ENCODE peak calls at places on chromosomes 16 and 17, in four cellular contexts. N, D, V and K are unnamed samples.

GRCh38 chr17:75707096-75707720 is 14.1 kb upstream of the ITGB4 start:
- DNase-seq in N (peak; percentile 94), D (peak; percentile 38), V (no peak), K (peak; percentile 43)

GRCh38 chr16:48383877-48384304 is 1.3 kb downstream of the SIAH1 start:
- DNase-seq in N (no peak), D (no peak), V (no peak), K (no peak)

GRCh38 chr16:2810651-2811050 is 6.4 kb upstream of the PRSS21 start:
- DNase-seq in N (no peak), D (no peak), V (no peak), K (no peak)

GRCh38 chr17:229130-229944 is 47.9 kb upstream of the DOC2B start:
- DNase-seq in N (no peak), D (peak; percentile 35), V (no peak), K (no peak)

GRCh38 chr17:30422171-30422570 is 43.4 kb downstream of the CPD start:
- DNase-seq in N (no peak), D (peak; percentile 60), V (no peak), K (no peak)

GRCh38 chr16:55149622-55150021 is 174.4 kb upstream of the IRX6 start:
- DNase-seq in N (no peak), D (no peak), V (no peak), K (no peak)

GRCh38 chr16:22373662-22374310 is 633 bp downstream of the CDR2 start:
- DNase-seq in N (no peak), D (no peak), V (peak; percentile 69), K (peak; percentile 41)

GRCh38 chr16:53991181-53992056 is 287.5 kb downstream of the FTO start:
- DNase-seq in N (no peak), D (peak; percentile 75), V (no peak), K (peak; percentile 37)

GRCh38 chr17:520447-521167 is 168.0 kb upstream of the RPH3AL start:
- DNase-seq in N (no peak), D (peak; percentile 75), V (no peak), K (no peak)

GRCh38 chr16:58501242-58502131 is 1.5 kb downstream of the NDRG4 start:
- DNase-seq in N (no peak), D (no peak), V (no peak), K (no peak)

GRCh38 chr17:78335176-78335575 is 24.7 kb downstream of the SOCS3 start:
- DNase-seq in N (no peak), D (no peak), V (no peak), K (no peak)

GRCh38 chr17:4448197-4448980 is 14.6 kb downstream of the SPNS3 start:
- DNase-seq in N (no peak), D (no peak), V (no peak), K (no peak)

GRCh38 chr16:82715833-82716232 is 89.1 kb downstream of the CDH13 start:
- DNase-seq in N (no peak), D (peak; percentile 12), V (no peak), K (no peak)

GRCh38 chr17:75695141-75695829 is 26.0 kb upstream of the ITGB4 start:
- DNase-seq in N (peak; percentile 87), D (no peak), V (no peak), K (no peak)

GRCh38 chr16:85296859-85297698 is 184.8 kb upstream of the CIBAR2 start:
- DNase-seq in N (peak; percentile 31), D (peak; percentile 28), V (peak; percentile 71), K (no peak)

GRCh38 chr17:1890758-1891450 is 61.1 kb downstream of the RPA1 start:
- DNase-seq in N (no peak), D (no peak), V (no peak), K (no peak)

GRCh38 chr16:65743558-65743957 is 621.7 kb upstream of the CDH11 start:
- DNase-seq in N (no peak), D (no peak), V (no peak), K (no peak)

GRCh38 chr16:24977673-24978065 is 37.5 kb downstream of the ARHGAP17 start:
- DNase-seq in N (no peak), D (peak; percentile 83), V (no peak), K (no peak)

GRCh38 chr16:3283525-3284447 is 495 bp downstream of the ZNF263 start:
- DNase-seq in N (no peak), D (no peak), V (no peak), K (peak; percentile 39)

GRCh38 chr16:89564476-89565255 is 4.2 kb downstream of the RPL13 start:
- DNase-seq in N (no peak), D (no peak), V (no peak), K (no peak)

GRCh38 chr17:6710317-6710716 is 2.9 kb downstream of the SLC13A5 start:
- DNase-seq in N (no peak), D (no peak), V (no peak), K (no peak)

GRCh38 chr17:210402-210801 is 29.0 kb upstream of the DOC2B start:
- DNase-seq in N (no peak), D (no peak), V (no peak), K (no peak)

GRCh38 chr17:18257268-18257681 is 1.3 kb downstream of the FLII start:
- DNase-seq in N (no peak), D (no peak), V (no peak), K (peak; percentile 50)

GRCh38 chr16:89319883-89320716 is 102.6 kb downstream of the ZNF778 start:
- DNase-seq in N (no peak), D (peak; percentile 71), V (no peak), K (no peak)

GRCh38 chr16:4511441-4512082 is 27.0 kb downstream of the CDIP1 start:
- DNase-seq in N (no peak), D (peak; percentile 47), V (no peak), K (peak; percentile 36)

GRCh38 chr17:46943218-46943510 is 20.2 kb downstream of the GOSR2 start:
- DNase-seq in N (no peak), D (no peak), V (no peak), K (no peak)

GRCh38 chr17:72565758-72566157 is 444.9 kb downstream of the SOX9 start:
- DNase-seq in N (no peak), D (no peak), V (no peak), K (no peak)

GRCh38 chr16:85826686-85827247 is 27.3 kb downstream of the COX4I1 start:
- DNase-seq in N (no peak), D (no peak), V (no peak), K (no peak)

GRCh38 chr16:51050379-51050710 is 100.7 kb downstream of the SALL1 start:
- DNase-seq in N (no peak), D (no peak), V (no peak), K (no peak)

GRCh38 chr16:87461466-87461975 is 31.3 kb downstream of the ZCCHC14 start:
- DNase-seq in N (peak; percentile 98), D (peak; percentile 33), V (no peak), K (peak; percentile 92)

GRCh38 chr16:59604331-59604730 is 870.2 kb upstream of the GOT2 start:
- DNase-seq in N (no peak), D (peak; percentile 44), V (no peak), K (no peak)

GRCh38 chr17:39152134-39152884 is 872 bp upstream of the PLXDC1 start:
- DNase-seq in N (peak; percentile 28), D (no peak), V (peak; percentile 65), K (no peak)

GRCh38 chr17:63833026-63833740 is 5.7 kb upstream of the FTSJ3 start:
- DNase-seq in N (no peak), D (no peak), V (no peak), K (no peak)

GRCh38 chr17:4658478-4659305 is 17.2 kb upstream of the ALOX15 start:
- DNase-seq in N (no peak), D (peak; percentile 88), V (no peak), K (no peak)

GRCh38 chr17:65518256-65518655 is 43.2 kb downstream of the AXIN2 start:
- DNase-seq in N (no peak), D (peak; percentile 38), V (no peak), K (no peak)

GRCh38 chr17:75738218-75738802 is 17.1 kb downstream of the ITGB4 start:
- DNase-seq in N (no peak), D (peak; percentile 43), V (no peak), K (peak; percentile 61)

GRCh38 chr16:27564226-27564625 is 14.3 kb downstream of the KATNIP start:
- DNase-seq in N (no peak), D (no peak), V (no peak), K (no peak)

GRCh38 chr17:22490399-22490798 is 798.1 kb downstream of the KCNJ18 start:
- DNase-seq in N (no peak), D (no peak), V (no peak), K (no peak)

GRCh38 chr17:22484826-22485225 is 792.5 kb downstream of the KCNJ18 start:
- DNase-seq in N (no peak), D (no peak), V (no peak), K (no peak)
- H3K9me3 ChIP-seq in N (peaks cover 11% of the 10 kb centered on the region), D (no peaks in the 10 kb centered on the region), V (no peaks in the 10 kb centered on the region), K (no peaks in the 10 kb centered on the region)

DNA sequence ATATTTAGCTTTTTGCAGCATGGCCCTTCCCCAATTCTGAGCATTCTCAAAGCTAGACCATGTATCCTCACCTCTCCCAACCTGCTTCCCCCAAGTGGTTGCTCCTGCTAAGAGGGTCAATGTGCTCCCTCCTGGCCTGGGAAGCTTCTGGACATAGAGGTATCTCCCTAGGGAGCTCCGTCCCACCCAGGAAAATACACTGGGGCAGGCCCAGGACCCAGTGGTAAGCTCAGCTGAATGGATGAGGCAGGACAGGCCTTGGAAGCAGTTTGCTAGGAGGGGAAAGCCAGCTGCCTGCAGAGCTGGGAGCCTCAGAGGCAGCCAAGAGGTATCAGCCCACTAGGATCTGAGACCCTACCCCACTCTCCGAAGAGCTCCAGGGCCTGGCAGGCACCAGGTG is 1721.6 kb downstream of the TP53TG3F start:
- DNase-seq in N (no peak), D (no peak), V (no peak), K (no peak)
- H3K9me3 ChIP-seq in N (peaks cover 19% of the 10 kb centered on the region), D (no peaks in the 10 kb centered on the region), V (no peaks in the 10 kb centered on the region), K (peaks cover 20% of the 10 kb centered on the region)

GRCh38 chr16:35364263-35364662 is 1904.9 kb downstream of the TP53TG3F start:
- DNase-seq in N (no peak), D (no peak), V (no peak), K (no peak)

GRCh38 chr16:35363510-35363909 is 1904.1 kb downstream of the TP53TG3F start:
- DNase-seq in N (no peak), D (no peak), V (no peak), K (no peak)

GRCh38 chr16:35370617-35371016 is 1911.2 kb downstream of the TP53TG3F start:
- DNase-seq in N (no peak), D (no peak), V (no peak), K (no peak)

GRCh38 chr16:35365675-35366074 is 1906.3 kb downstream of the TP53TG3F start:
- DNase-seq in N (no peak), D (no peak), V (no peak), K (no peak)
- H3K9me3 ChIP-seq in N (peaks cover 52% of the 10 kb centered on the region), D (no peaks in the 10 kb centered on the region), V (peaks cover 12% of the 10 kb centered on the region), K (no peaks in the 10 kb centered on the region)

GRCh38 chr16:35447010-35447558 is 1987.7 kb downstream of the TP53TG3F start:
- DNase-seq in N (no peak), D (no peak), V (no peak), K (no peak)
- H3K9me3 ChIP-seq in N (peaks cover 43% of the 10 kb centered on the region), D (no peaks in the 10 kb centered on the region), V (no peaks in the 10 kb centered on the region), K (peaks cover 24% of the 10 kb centered on the region)

GRCh38 chr16:79274197-79274596 is 326.3 kb downstream of the MAF start:
- DNase-seq in N (no peak), D (no peak), V (no peak), K (no peak)
- H3K9me3 ChIP-seq in N (peaks cover 16% of the 10 kb centered on the region), D (no peaks in the 10 kb centered on the region), V (no peaks in the 10 kb centered on the region), K (peaks cover 3% of the 10 kb centered on the region)